ENCODE peak calls at places on chromosomes 1 and 21, in ten cellular contexts. I is CMK, D is MV-4-11, J is activated T-helper 1 cell treated with Interleukin-2 at 50 U/mL for 16 hours, E is fibroblast of the conjunctiva, X is dorsolateral prefrontal cortex, W is NT2/D1, R is GM03348, G is WTC11, F is nephron progenitor cell. Y is an unnamed sample.

GRCh38 chr1:214124915-214125314 is 137.1 kb downstream of the PROX1 start:
- DNase-seq in I (no peak), W (no peak), F (no peak), G (no peak), E (no peak), R (no peak), J (no peak), X (no peak), D (no peak), Y (no peak)

GRCh38 chr1:108962681-108963051 is 618 bp downstream of the CLCC1 start:
- DNase-seq in I (no peak), D (no peak), R (no peak), G (peak), F (peak), X (peak), E (no peak), J (no peak), W (no peak), Y (peak)

GRCh38 chr1:80158266-80158665 is 1151.7 kb upstream of the ADGRL4 start:
- DNase-seq in I (no peak), J (no peak), X (no peak), G (no peak), W (no peak), E (no peak), R (no peak), F (no peak), D (no peak), Y (no peak)

GRCh38 chr1:213570487-213570886 is 417.3 kb upstream of the PROX1 start:
- DNase-seq in I (no peak), F (no peak), X (no peak), G (no peak), E (no peak), J (no peak), R (no peak), D (no peak), W (no peak), Y (no peak)

GRCh38 chr1:212457740-212458338 is 25.1 kb downstream of the NENF start:
- DNase-seq in W (peak), R (no peak), F (peak), J (peak), D (peak), G (peak), E (peak), I (peak), X (no peak), Y (peak)

GRCh38 chr1:236608930-236609726 is 4.8 kb upstream of the HEATR1 start:
- DNase-seq in X (peak), J (no peak), E (peak), D (peak), R (peak), I (peak), W (peak), G (peak), F (peak), Y (peak)

GRCh38 chr1:232905324-232906034 is 44.9 kb upstream of the NTPCR start:
- DNase-seq in X (no peak), J (no peak), I (no peak), D (peak), G (no peak), R (no peak), E (no peak), W (no peak), F (no peak), Y (no peak)

GRCh38 chr1:173304529-173305227 is 97.5 kb upstream of the TNFSF4 start:
- DNase-seq in G (no peak), R (no peak), J (no peak), W (no peak), X (no peak), D (peak), I (no peak), F (no peak), E (no peak), Y (no peak)

GRCh38 chr1:228697209-228698016 is 37.9 kb upstream of the RHOU start:
- DNase-seq in G (no peak), J (no peak), E (peak), I (no peak), F (no peak), D (peak), R (no peak), W (no peak), X (peak), Y (no peak)

GRCh38 chr21:44616591-44616926 is 4.7 kb downstream of the KRTAP10-8 start:
- DNase-seq in W (no peak), F (no peak), G (no peak), X (no peak), R (no peak), J (no peak), I (no peak), E (no peak), D (no peak), Y (no peak)

GRCh38 chr1:164637461-164638375 is 78.7 kb downstream of the PBX1 start:
- DNase-seq in R (peak), W (no peak), F (no peak), E (peak), X (peak), J (no peak), I (no peak), G (no peak), D (no peak), Y (no peak)

GRCh38 chr1:69787151-69787550 is 219.4 kb downstream of the LRRC7 start:
- DNase-seq in E (no peak), F (peak), R (no peak), X (no peak), I (no peak), D (no peak), W (peak), G (peak), J (no peak), Y (peak)

GRCh38 chr1:54604572-54605370 is 18.6 kb downstream of the FAM151A start:
- DNase-seq in X (no peak), I (peak), F (no peak), E (no peak), W (no peak), R (no peak), J (peak), G (no peak), D (peak), Y (no peak)

GRCh38 chr1:117732065-117732789 is 126.4 kb downstream of the TENT5C start:
- DNase-seq in I (no peak), J (no peak), D (no peak), R (no peak), E (no peak), W (no peak), X (no peak), G (no peak), F (no peak), Y (no peak)

GRCh38 chr1:105102385-105102784 is 1352.7 kb downstream of the AMY1C start:
- DNase-seq in W (no peak), E (no peak), X (no peak), G (no peak), F (no peak), R (no peak), I (peak), D (no peak), J (no peak), Y (no peak)

GRCh38 chr1:97986041-97987005 is 65.5 kb upstream of the DPYD start:
- DNase-seq in I (no peak), W (no peak), F (no peak), E (no peak), R (no peak), J (no peak), X (no peak), G (no peak), D (no peak), Y (no peak)

GRCh38 chr1:9181990-9182783 is 52.4 kb upstream of the H6PD start:
- DNase-seq in J (no peak), R (peak), E (no peak), D (no peak), I (no peak), W (no peak), G (peak), X (no peak), F (peak), Y (peak)

GRCh38 chr1:111221633-111222286 is 5.8 kb upstream of the CHI3L2 start:
- DNase-seq in G (no peak), D (peak), X (no peak), I (peak), J (no peak), E (no peak), F (no peak), R (no peak), W (no peak), Y (peak)

GRCh38 chr1:153422450-153423068 is 6.2 kb downstream of the S100A7A start:
- DNase-seq in X (peak), I (peak), D (peak), W (peak), R (peak), F (peak), E (peak), J (peak), G (peak), Y (peak)

GRCh38 chr1:8137406-8138244 is 111.5 kb upstream of the ERRFI1 start:
- DNase-seq in F (peak), I (no peak), E (peak), W (no peak), G (no peak), R (peak), X (no peak), J (no peak), D (peak), Y (no peak)

GRCh38 chr1:202438393-202439174 is 90.1 kb downstream of the PPP1R12B start:
- DNase-seq in I (no peak), E (no peak), F (no peak), W (no peak), X (no peak), D (no peak), G (no peak), R (no peak), J (no peak), Y (no peak)

GRCh38 chr1:145845144-145845513 is 301 bp upstream of the NUDT17 start:
- DNase-seq in I (no peak), R (no peak), W (peak), X (no peak), F (no peak), J (no peak), E (no peak), D (peak), G (no peak), Y (no peak)

Y was measured in WERI-Rb-1.